ENCODE peak calls at places on chromosomes 6 and 20, in five cellular contexts. Z is H1, B is fibroblast of lung, Q is Karpas-422, K is IMR-90. S is an unnamed sample.

GRCh38 chr20:34055290-34055689 is 56.8 kb downstream of the EIF2S2 start:
- DNase-seq in Q (no peak), K (no peak), B (no peak), Z (no peak), S (no peak)

GRCh38 chr6:26115226-26115625 is 28.0 kb downstream of the HFE start:
- DNase-seq in Z (no peak), Q (no peak), B (no peak), K (no peak), S (no peak)

GRCh38 chr6:41237128-41237527 is 9.0 kb downstream of the TREML4 start:
- DNase-seq in Q (no peak), K (no peak), Z (no peak), B (no peak), S (no peak)

GRCh38 chr6:89311853-89312531 is 3.1 kb downstream of the GABRR2 start:
- DNase-seq in Z (peak; percentile 80), K (peak; percentile 54), Q (no peak), B (peak; percentile 77), S (no peak)

GRCh38 chr6:36052092-36052491 is 24.5 kb downstream of the MAPK14 start:
- DNase-seq in Q (no peak), K (no peak), B (no peak), Z (no peak), S (no peak)

GRCh38 chr6:144131248-144131709 is 19.0 kb upstream of the STX11 start:
- DNase-seq in Z (no peak), K (peak; percentile 82), B (peak; percentile 75), Q (no peak), S (peak; percentile 21)

GRCh38 chr20:57264151-57264792 is 2.2 kb downstream of the BMP7 start:
- DNase-seq in Z (no peak), Q (no peak), B (no peak), K (no peak), S (no peak)

GRCh38 chr6:31763617-31763940 is 1.1 kb downstream of the SAPCD1 start:
- DNase-seq in Q (no peak), K (peak; percentile 21), Z (no peak), B (peak; percentile 59), S (no peak)

GRCh38 chr20:57437672-57438330 is 46.6 kb downstream of the RBM38 start:
- DNase-seq in B (no peak), Z (no peak), Q (no peak), K (no peak), S (no peak)

GRCh38 chr6:32082951-32083350 is 26.2 kb downstream of the TNXB start:
- DNase-seq in B (peak; percentile 84), Q (no peak), Z (no peak), K (no peak), S (peak; percentile 76)

GRCh38 chr20:25220021-25220730 is 24.7 kb downstream of the ENTPD6 start:
- DNase-seq in B (no peak), K (no peak), Z (no peak), Q (peak; percentile 74), S (no peak)

GRCh38 chr6:96194675-96195074 is 178.9 kb downstream of the FUT9 start:
- DNase-seq in B (no peak), Z (no peak), K (no peak), Q (no peak), S (no peak)

GRCh38 chr20:62063981-62064787 is 1.5 kb downstream of the TAF4 start:
- DNase-seq in Z (no peak), Q (no peak), B (no peak), K (no peak), S (no peak)

GRCh38 chr20:25285856-25286798 is 38.2 kb downstream of the PYGB start:
- DNase-seq in Z (peak; percentile 36), K (no peak), Q (no peak), B (no peak), S (no peak)

GRCh38 chr6:144064402-144064830 is 31.0 kb downstream of the SF3B5 start:
- DNase-seq in Q (peak; percentile 75), K (no peak), Z (peak; percentile 70), B (no peak), S (no peak)

GRCh38 chr6:22656696-22657340 is 87.5 kb downstream of the HDGFL1 start:
- DNase-seq in Q (no peak), Z (no peak), K (no peak), B (no peak), S (no peak)

GRCh38 chr20:54105653-54106052 is 35.3 kb upstream of the BCAS1 start:
- DNase-seq in Z (no peak), B (no peak), K (no peak), Q (no peak), S (no peak)

GRCh38 chr20:56215115-56215514 is 33.4 kb upstream of the MC3R start:
- DNase-seq in B (no peak), K (no peak), Q (no peak), Z (no peak), S (no peak)

GRCh38 chr20:45832619-45833018 is 980 bp upstream of the SNX21 start:
- DNase-seq in B (no peak), Q (no peak), Z (no peak), K (no peak), S (no peak)
- H3K4me1 ChIP-seq in B (peaks cover 21% of the 10 kb centered on the region), Q (no peaks in the 10 kb centered on the region), Z (peaks cover 17% of the 10 kb centered on the region), K (peaks cover 20% of the 10 kb centered on the region), S (peaks cover 24% of the 10 kb centered on the region)

DNA sequence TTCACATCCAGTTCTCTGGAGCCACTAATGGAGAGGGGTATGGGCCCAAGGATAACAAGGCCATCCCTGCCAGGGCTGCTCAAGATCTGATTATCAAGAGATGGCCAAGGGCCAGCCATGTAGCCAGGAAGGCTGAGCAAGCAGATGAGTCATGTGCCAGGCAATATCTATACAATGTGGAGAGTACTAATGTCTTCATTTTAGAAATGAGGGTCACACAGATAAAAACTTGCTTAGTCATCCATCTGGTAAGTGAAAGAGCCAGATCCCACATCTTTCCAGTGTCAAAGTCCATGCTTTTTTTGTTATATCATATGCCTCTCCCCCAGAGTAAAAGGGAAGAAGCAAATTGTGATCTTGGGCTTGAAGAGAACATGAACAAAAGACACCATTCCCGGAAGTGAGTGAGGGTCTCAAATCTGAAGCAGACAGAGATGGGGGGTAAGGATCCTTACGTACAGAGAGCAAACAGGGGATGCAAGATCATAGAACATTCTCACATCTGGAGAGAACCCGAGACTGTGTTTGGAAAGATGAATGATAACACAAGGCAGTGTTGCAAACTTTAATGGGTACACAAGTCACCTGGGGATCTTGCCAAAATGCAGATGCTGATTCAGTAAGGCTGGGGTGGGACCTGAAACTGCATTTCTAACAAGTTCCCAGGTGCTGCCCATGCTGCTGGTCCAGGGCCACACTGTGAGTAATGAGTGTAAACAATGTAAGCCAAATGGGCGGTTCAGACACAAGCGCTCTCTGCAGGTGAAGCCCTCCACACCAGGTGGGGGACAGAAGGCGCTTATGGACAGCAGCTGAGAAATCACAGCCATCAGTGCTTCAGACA is 20.0 kb upstream of the GSTA3 start:
- DNase-seq in B (peak; percentile 91), Q (no peak), K (peak; percentile 93), Z (no peak), S (peak; percentile 33)
- H2AFZ ChIP-seq in B (no peak overlapping the region), Q (no peak overlapping the region), K (peak overlapping the region; percentile 54), Z (no peak overlapping the region), S (no peak overlapping the region)

DNA sequence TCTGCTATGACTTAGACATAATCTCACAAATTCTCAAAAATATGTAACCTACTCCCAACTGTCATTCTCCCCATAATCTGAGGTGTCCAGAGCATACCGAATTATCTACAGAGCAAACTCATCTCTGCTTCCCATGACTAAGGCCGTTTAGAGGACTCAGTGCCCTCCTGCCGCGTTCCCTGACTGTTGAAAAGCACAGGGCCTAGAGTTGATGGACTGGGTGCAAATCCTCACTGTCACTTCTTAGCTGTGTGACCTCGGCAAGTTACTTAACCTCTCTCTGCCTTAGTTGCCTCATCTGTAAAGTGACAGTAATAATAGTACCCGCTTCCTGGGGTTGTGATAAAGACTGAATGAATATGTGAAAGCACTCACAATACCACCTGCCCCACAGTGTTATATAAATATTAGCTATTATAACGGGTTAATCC is 4.7 kb upstream of the TUBB2A start:
- DNase-seq in Q (no peak), K (no peak), Z (no peak), B (peak; percentile 34), S (no peak)
- H3K4me1 ChIP-seq in Q (peaks cover 19% of the 10 kb centered on the region), K (peaks cover 2% of the 10 kb centered on the region), Z (peaks cover 40% of the 10 kb centered on the region), B (no peaks in the 10 kb centered on the region), S (peaks cover 26% of the 10 kb centered on the region)

DNA sequence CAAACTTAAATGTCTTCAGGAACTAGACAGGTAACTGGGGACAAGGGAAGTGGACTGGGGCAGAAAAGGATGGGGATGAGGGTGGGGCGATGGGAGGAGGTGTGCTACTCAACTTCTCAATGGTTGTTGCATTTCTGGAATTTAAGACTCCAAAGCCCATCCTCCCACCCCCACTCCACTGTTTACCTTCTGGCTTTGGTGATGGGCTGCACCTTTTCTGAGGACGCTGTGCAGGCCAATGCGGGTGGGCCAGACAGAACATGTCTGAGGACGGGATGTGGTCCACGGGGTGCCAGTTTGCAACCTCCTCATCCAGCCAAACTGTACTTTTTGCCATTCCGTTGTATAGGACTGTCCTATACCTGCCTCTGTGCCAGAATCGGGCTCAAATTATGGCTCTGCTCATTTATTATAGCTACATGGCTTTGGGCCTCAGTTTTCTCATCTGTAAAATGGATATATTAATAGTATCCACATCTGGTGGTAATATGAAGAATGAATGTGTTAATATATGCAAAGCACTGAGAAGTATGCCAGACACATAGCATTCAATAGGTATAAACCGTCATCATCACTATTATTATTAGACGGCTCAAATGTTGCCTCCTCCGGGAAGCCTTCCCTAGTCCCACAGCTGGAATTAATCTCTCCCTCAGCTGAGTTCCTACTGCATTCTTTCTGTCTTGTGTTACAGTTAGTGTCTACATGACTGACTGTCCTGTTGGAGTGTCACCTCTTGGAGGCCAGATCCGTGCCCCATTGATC is 31.0 kb upstream of the VEGFA start:
- DNase-seq in K (no peak), Q (no peak), B (no peak), Z (no peak), S (peak; percentile 35)
- H2AFZ ChIP-seq in K (no peak overlapping the region), Q (no peak overlapping the region), B (no peak overlapping the region), Z (no peak overlapping the region), S (no peak overlapping the region)

GRCh38 chr6:8082572-8082953 is 18.4 kb upstream of the BLOC1S5 start:
- DNase-seq in K (no peak), B (no peak), Q (no peak), Z (no peak), S (no peak)

GRCh38 chr6:8079116-8079515 is 14.9 kb upstream of the BLOC1S5 start:
- DNase-seq in B (no peak), Z (no peak), Q (no peak), K (no peak), S (no peak)

GRCh38 chr6:8084586-8084985 is 17.8 kb downstream of the EEF1E1 start:
- DNase-seq in Z (no peak), Q (no peak), B (peak; percentile 23), K (no peak), S (no peak)

GRCh38 chr6:8082954-8083858 is 19.0 kb upstream of the BLOC1S5 start:
- DNase-seq in K (peak; percentile 96), B (peak; percentile 94), Q (no peak), Z (no peak), S (peak; percentile 56)

GRCh38 chr6:8080338-8081151 is 16.4 kb upstream of the BLOC1S5 start:
- DNase-seq in Z (no peak), B (peak; percentile 69), Q (no peak), K (peak; percentile 82), S (no peak)
- H3K4me1 ChIP-seq in Z (no peaks in the 10 kb centered on the region), B (peaks cover 24% of the 10 kb centered on the region), Q (no peaks in the 10 kb centered on the region), K (peaks cover 19% of the 10 kb centered on the region), S (peaks cover 42% of the 10 kb centered on the region)

GRCh38 chr6:25027221-25027916 is 91.6 kb upstream of the RIPOR2 start:
- DNase-seq in Z (no peak), K (no peak), B (no peak), Q (peak; percentile 96), S (no peak)
- H2AFZ ChIP-seq in Z (no peak overlapping the region), K (peak overlapping the region; percentile 67), B (no peak overlapping the region), Q (no peak overlapping the region), S (no peak overlapping the region)

S was measured in keratinocyte.